ENCODE peak calls at places on chromosomes 3 and 15, in six cellular contexts. One of them, this sample, is unnamed.

GRCh38 chr3:179668429-179668828 is 15.6 kb downstream of the USP13 start:
- DNase-seq in uterus: no peak
- DNase-seq in fibroblast of pulmonary artery: no peak
- DNase-seq in upper lobe of left lung: no peak
- DNase-seq in OCI-LY7: no peak
- DNase-seq in foreskin fibroblast: no peak
- DNase-seq in this sample: no peak

GRCh38 chr15:96306321-96306720 is 24.2 kb upstream of the NR2F2 start:
- DNase-seq in fibroblast of pulmonary artery: no peak
- DNase-seq in uterus: no peak
- DNase-seq in foreskin fibroblast: no peak
- DNase-seq in OCI-LY7: no peak
- DNase-seq in upper lobe of left lung: no peak
- DNase-seq in this sample: no peak

GRCh38 chr3:33273628-33274027 is 3.6 kb upstream of the FBXL2 start:
- DNase-seq in upper lobe of left lung: no peak
- DNase-seq in fibroblast of pulmonary artery: no peak
- DNase-seq in uterus: no peak
- DNase-seq in OCI-LY7: no peak
- DNase-seq in foreskin fibroblast: no peak
- DNase-seq in this sample: no peak

GRCh38 chr3:188185717-188186236 is 31.8 kb downstream of the LPP start:
- DNase-seq in fibroblast of pulmonary artery: no peak
- DNase-seq in foreskin fibroblast: no peak
- DNase-seq in OCI-LY7: no peak
- DNase-seq in upper lobe of left lung: no peak
- DNase-seq in uterus: no peak
- DNase-seq in this sample: no peak

GRCh38 chr3:180277036-180277435 is 240.3 kb upstream of the PEX5L start:
- DNase-seq in fibroblast of pulmonary artery: no peak
- DNase-seq in upper lobe of left lung: no peak
- DNase-seq in OCI-LY7: no peak
- DNase-seq in foreskin fibroblast: peak; percentile 1
- DNase-seq in uterus: no peak
- DNase-seq in this sample: no peak

GRCh38 chr15:40471778-40472130 is 970 bp downstream of the CHST14 start:
- DNase-seq in uterus: no peak
- DNase-seq in foreskin fibroblast: no peak
- DNase-seq in fibroblast of pulmonary artery: no peak
- DNase-seq in upper lobe of left lung: no peak
- DNase-seq in OCI-LY7: peak; percentile 15
- DNase-seq in this sample: no peak

GRCh38 chr3:30465454-30465853 is 140.9 kb upstream of the TGFBR2 start:
- DNase-seq in fibroblast of pulmonary artery: no peak
- DNase-seq in foreskin fibroblast: no peak
- DNase-seq in OCI-LY7: no peak
- DNase-seq in uterus: no peak
- DNase-seq in upper lobe of left lung: no peak
- DNase-seq in this sample: no peak

GRCh38 chr15:36356978-36357582 is 222.3 kb upstream of the CDIN1 start:
- DNase-seq in fibroblast of pulmonary artery: peak; percentile 69
- DNase-seq in foreskin fibroblast: peak; percentile 69
- DNase-seq in uterus: peak; percentile 39
- DNase-seq in upper lobe of left lung: no peak
- DNase-seq in OCI-LY7: no peak
- DNase-seq in this sample: peak; percentile 71

GRCh38 chr3:135895734-135896121 is 69.8 kb upstream of the PPP2R3A start:
- DNase-seq in OCI-LY7: no peak
- DNase-seq in fibroblast of pulmonary artery: no peak
- DNase-seq in uterus: no peak
- DNase-seq in foreskin fibroblast: peak; percentile 28
- DNase-seq in upper lobe of left lung: no peak
- DNase-seq in this sample: no peak

GRCh38 chr15:99955181-99955525 is 221.9 kb upstream of the LYSMD4 start:
- DNase-seq in OCI-LY7: no peak
- DNase-seq in upper lobe of left lung: no peak
- DNase-seq in fibroblast of pulmonary artery: no peak
- DNase-seq in uterus: no peak
- DNase-seq in foreskin fibroblast: no peak
- DNase-seq in this sample: no peak

GRCh38 chr3:27358372-27358771 is 10.8 kb downstream of the NEK10 start:
- DNase-seq in OCI-LY7: no peak
- DNase-seq in fibroblast of pulmonary artery: no peak
- DNase-seq in uterus: no peak
- DNase-seq in upper lobe of left lung: no peak
- DNase-seq in foreskin fibroblast: no peak
- DNase-seq in this sample: no peak

GRCh38 chr15:60340207-60340921 is 57.4 kb downstream of the ANXA2 start:
- DNase-seq in foreskin fibroblast: no peak
- DNase-seq in OCI-LY7: no peak
- DNase-seq in fibroblast of pulmonary artery: no peak
- DNase-seq in upper lobe of left lung: no peak
- DNase-seq in uterus: no peak
- DNase-seq in this sample: no peak

GRCh38 chr15:74202461-74203401 is at the start of gene STRA6:
- DNase-seq in fibroblast of pulmonary artery: no peak
- DNase-seq in OCI-LY7: no peak
- DNase-seq in upper lobe of left lung: no peak
- DNase-seq in uterus: no peak
- DNase-seq in foreskin fibroblast: peak; percentile 33
- DNase-seq in this sample: no peak

GRCh38 chr3:21839592-21839991 is 88.6 kb upstream of the ZNF385D start:
- DNase-seq in uterus: no peak
- DNase-seq in fibroblast of pulmonary artery: peak; percentile 81
- DNase-seq in upper lobe of left lung: no peak
- DNase-seq in foreskin fibroblast: peak; percentile 85
- DNase-seq in OCI-LY7: peak; percentile 0
- DNase-seq in this sample: peak; percentile 49

GRCh38 chr15:69081310-69082004 is 67.0 kb downstream of the NOX5 start:
- DNase-seq in foreskin fibroblast: peak; percentile 30
- DNase-seq in OCI-LY7: no peak
- DNase-seq in upper lobe of left lung: no peak
- DNase-seq in uterus: peak; percentile 82
- DNase-seq in fibroblast of pulmonary artery: peak; percentile 90
- DNase-seq in this sample: no peak

GRCh38 chr3:128226794-128227399 is 73.6 kb downstream of the EEFSEC start:
- DNase-seq in uterus: no peak
- DNase-seq in upper lobe of left lung: peak; percentile 90
- DNase-seq in OCI-LY7: peak; percentile 36
- DNase-seq in fibroblast of pulmonary artery: peak; percentile 42
- DNase-seq in foreskin fibroblast: peak; percentile 13
- DNase-seq in this sample: no peak

GRCh38 chr3:34024447-34025240 is 226.2 kb downstream of the PDCD6IP start:
- DNase-seq in fibroblast of pulmonary artery: peak; percentile 3
- DNase-seq in OCI-LY7: no peak
- DNase-seq in upper lobe of left lung: no peak
- DNase-seq in foreskin fibroblast: no peak
- DNase-seq in uterus: no peak
- DNase-seq in this sample: no peak

GRCh38 chr3:136075816-136076215 is 110.3 kb downstream of the PPP2R3A start:
- DNase-seq in OCI-LY7: no peak
- DNase-seq in upper lobe of left lung: no peak
- DNase-seq in fibroblast of pulmonary artery: peak; percentile 52
- DNase-seq in foreskin fibroblast: peak; percentile 26
- DNase-seq in uterus: no peak
- DNase-seq in this sample: no peak

GRCh38 chr15:66254364-66255292 is 1.1 kb upstream of the MEGF11 start:
- DNase-seq in upper lobe of left lung: peak; percentile 60
- DNase-seq in foreskin fibroblast: no peak
- DNase-seq in OCI-LY7: no peak
- DNase-seq in uterus: no peak
- DNase-seq in fibroblast of pulmonary artery: no peak
- DNase-seq in this sample: no peak

GRCh38 chr3:55486101-55486856 is 827 bp downstream of the WNT5A start:
- DNase-seq in fibroblast of pulmonary artery: peak; percentile 79
- DNase-seq in OCI-LY7: peak; percentile 57
- DNase-seq in uterus: peak; percentile 59
- DNase-seq in foreskin fibroblast: peak; percentile 82
- DNase-seq in upper lobe of left lung: peak; percentile 93
- DNase-seq in this sample: no peak

GRCh38 chr15:53539878-53540277 is 219.6 kb downstream of the WDR72 start:
- DNase-seq in foreskin fibroblast: no peak
- DNase-seq in uterus: no peak
- DNase-seq in upper lobe of left lung: no peak
- DNase-seq in fibroblast of pulmonary artery: no peak
- DNase-seq in OCI-LY7: no peak
- DNase-seq in this sample: no peak

GRCh38 chr3:115072265-115073008 is 74.7 kb downstream of the ZBTB20 start:
- DNase-seq in uterus: no peak
- DNase-seq in upper lobe of left lung: no peak
- DNase-seq in foreskin fibroblast: peak; percentile 28
- DNase-seq in fibroblast of pulmonary artery: peak; percentile 69
- DNase-seq in OCI-LY7: no peak
- DNase-seq in this sample: no peak

GRCh38 chr3:2024713-2025112 is 74.0 kb upstream of the CNTN4 start:
- DNase-seq in foreskin fibroblast: no peak
- DNase-seq in fibroblast of pulmonary artery: no peak
- DNase-seq in upper lobe of left lung: no peak
- DNase-seq in OCI-LY7: no peak
- DNase-seq in uterus: no peak
- DNase-seq in this sample: no peak
- H3K4me3 ChIP-seq in foreskin fibroblast: no peak overlapping the region
- H3K4me3 ChIP-seq in fibroblast of pulmonary artery: no peak overlapping the region
- H3K4me3 ChIP-seq in upper lobe of left lung: no peak overlapping the region
- H3K4me3 ChIP-seq in OCI-LY7: no peak overlapping the region
- H3K4me3 ChIP-seq in uterus: no peak overlapping the region
- H3K4me3 ChIP-seq in this sample: no peak overlapping the region

GRCh38 chr3:15427182-15427880 is at the start of the genes EAF1 and METTL6:
- DNase-seq in upper lobe of left lung: peak; percentile 90
- DNase-seq in fibroblast of pulmonary artery: peak; percentile 83
- DNase-seq in foreskin fibroblast: peak; percentile 69
- DNase-seq in OCI-LY7: peak; percentile 90
- DNase-seq in uterus: peak; percentile 81
- DNase-seq in this sample: no peak
- TF ChIP-seq CTCF in upper lobe of left lung: peak; percentile 34
- TF ChIP-seq CTCF in fibroblast of pulmonary artery: peak; percentile 7
- TF ChIP-seq CTCF in foreskin fibroblast: no peak
- TF ChIP-seq CTCF in OCI-LY7: peak; percentile 36
- TF ChIP-seq CTCF in uterus: no peak
- TF ChIP-seq CTCF in this sample: peak; percentile 0

GRCh38 chr3:172152869-172153268 is 113.5 kb downstream of the FNDC3B start:
- DNase-seq in fibroblast of pulmonary artery: peak; percentile 70
- DNase-seq in uterus: no peak
- DNase-seq in OCI-LY7: no peak
- DNase-seq in upper lobe of left lung: no peak
- DNase-seq in foreskin fibroblast: peak; percentile 64
- DNase-seq in this sample: no peak

GRCh38 chr3:172152294-172152649 is 112.9 kb downstream of the FNDC3B start:
- DNase-seq in upper lobe of left lung: no peak
- DNase-seq in fibroblast of pulmonary artery: no peak
- DNase-seq in uterus: no peak
- DNase-seq in foreskin fibroblast: no peak
- DNase-seq in OCI-LY7: no peak
- DNase-seq in this sample: no peak

GRCh38 chr3:172150896-172151295 is 111.5 kb downstream of the FNDC3B start:
- DNase-seq in fibroblast of pulmonary artery: no peak
- DNase-seq in uterus: no peak
- DNase-seq in OCI-LY7: no peak
- DNase-seq in foreskin fibroblast: no peak
- DNase-seq in upper lobe of left lung: no peak
- DNase-seq in this sample: no peak

GRCh38 chr3:172150268-172150667 is 110.9 kb downstream of the FNDC3B start:
- DNase-seq in foreskin fibroblast: no peak
- DNase-seq in fibroblast of pulmonary artery: no peak
- DNase-seq in upper lobe of left lung: no peak
- DNase-seq in uterus: no peak
- DNase-seq in OCI-LY7: no peak
- DNase-seq in this sample: no peak

GRCh38 chr3:172151610-172152293 is 112.4 kb downstream of the FNDC3B start:
- DNase-seq in fibroblast of pulmonary artery: no peak
- DNase-seq in upper lobe of left lung: no peak
- DNase-seq in OCI-LY7: no peak
- DNase-seq in foreskin fibroblast: no peak
- DNase-seq in uterus: no peak
- DNase-seq in this sample: no peak
- H3K4me3 ChIP-seq in fibroblast of pulmonary artery: no peak overlapping the region
- H3K4me3 ChIP-seq in upper lobe of left lung: no peak overlapping the region
- H3K4me3 ChIP-seq in OCI-LY7: no peak overlapping the region
- H3K4me3 ChIP-seq in foreskin fibroblast: no peak overlapping the region
- H3K4me3 ChIP-seq in uterus: no peak overlapping the region
- H3K4me3 ChIP-seq in this sample: no peak overlapping the region

GRCh38 chr15:92696096-92696495 is 40.5 kb upstream of the FAM174B start:
- DNase-seq in upper lobe of left lung: no peak
- DNase-seq in fibroblast of pulmonary artery: no peak
- DNase-seq in uterus: no peak
- DNase-seq in OCI-LY7: no peak
- DNase-seq in foreskin fibroblast: no peak
- DNase-seq in this sample: no peak

GRCh38 chr15:92690370-92690769 is 34.8 kb upstream of the FAM174B start:
- DNase-seq in OCI-LY7: no peak
- DNase-seq in uterus: no peak
- DNase-seq in fibroblast of pulmonary artery: no peak
- DNase-seq in upper lobe of left lung: no peak
- DNase-seq in foreskin fibroblast: no peak
- DNase-seq in this sample: no peak

GRCh38 chr15:92693922-92694331 is 38.4 kb upstream of the FAM174B start:
- DNase-seq in fibroblast of pulmonary artery: peak; percentile 32
- DNase-seq in OCI-LY7: peak; percentile 21
- DNase-seq in foreskin fibroblast: no peak
- DNase-seq in upper lobe of left lung: no peak
- DNase-seq in uterus: no peak
- DNase-seq in this sample: no peak
- TF ChIP-seq CTCF in fibroblast of pulmonary artery: peak; percentile 53
- TF ChIP-seq CTCF in OCI-LY7: peak; percentile 59
- TF ChIP-seq CTCF in foreskin fibroblast: peak; percentile 29
- TF ChIP-seq CTCF in upper lobe of left lung: no peak
- TF ChIP-seq CTCF in uterus: no peak
- TF ChIP-seq CTCF in this sample: peak; percentile 40

GRCh38 chr3:25428003-25428861 is at the start of gene RARB:
- DNase-seq in upper lobe of left lung: no peak
- DNase-seq in foreskin fibroblast: peak; percentile 73
- DNase-seq in OCI-LY7: no peak
- DNase-seq in fibroblast of pulmonary artery: peak; percentile 96
- DNase-seq in uterus: peak; percentile 79
- DNase-seq in this sample: peak; percentile 78
- H3K4me3 ChIP-seq in upper lobe of left lung: peak within 1 kb of the TSS; percentile 49
- H3K4me3 ChIP-seq in foreskin fibroblast: peak within 1 kb of the TSS; percentile 46
- H3K4me3 ChIP-seq in OCI-LY7: no peak within 1 kb of the TSS
- H3K4me3 ChIP-seq in fibroblast of pulmonary artery: peak within 1 kb of the TSS; percentile 70
- H3K4me3 ChIP-seq in uterus: peak within 1 kb of the TSS; percentile 65
- H3K4me3 ChIP-seq in this sample: peak within 1 kb of the TSS; percentile 73

GRCh38 chr3:23390446-23390845 is 187.3 kb downstream of the UBE2E2 start:
- DNase-seq in upper lobe of left lung: no peak
- DNase-seq in foreskin fibroblast: no peak
- DNase-seq in fibroblast of pulmonary artery: no peak
- DNase-seq in OCI-LY7: peak; percentile 88
- DNase-seq in uterus: no peak
- DNase-seq in this sample: no peak
- TF ChIP-seq CTCF in upper lobe of left lung: no peak
- TF ChIP-seq CTCF in foreskin fibroblast: no peak
- TF ChIP-seq CTCF in fibroblast of pulmonary artery: no peak
- TF ChIP-seq CTCF in OCI-LY7: no peak
- TF ChIP-seq CTCF in uterus: no peak
- TF ChIP-seq CTCF in this sample: no peak

GRCh38 chr3:100844063-100844936 is 135.0 kb downstream of the TFG start:
- DNase-seq in fibroblast of pulmonary artery: no peak
- DNase-seq in foreskin fibroblast: peak; percentile 3
- DNase-seq in upper lobe of left lung: no peak
- DNase-seq in OCI-LY7: no peak
- DNase-seq in uterus: no peak
- DNase-seq in this sample: no peak
- H3K4me3 ChIP-seq in fibroblast of pulmonary artery: no peak overlapping the region
- H3K4me3 ChIP-seq in foreskin fibroblast: no peak overlapping the region
- H3K4me3 ChIP-seq in upper lobe of left lung: no peak overlapping the region
- H3K4me3 ChIP-seq in OCI-LY7: no peak overlapping the region
- H3K4me3 ChIP-seq in uterus: no peak overlapping the region
- H3K4me3 ChIP-seq in this sample: no peak overlapping the region